ENCODE peak calls at places on chromosomes 3 and 15, in ten cellular contexts. A, J, N, V, X, Q, W, K, E and M are unnamed samples.

GRCh38 chr3:119974666-119975065 is 119.6 kb downstream of the GSK3B start:
- DNase-seq in N (no peak), J (no peak), X (no peak), K (no peak), A (no peak), Q (no peak), W (no peak), E (no peak), V (no peak), M (no peak)

GRCh38 chr3:186283096-186283495 is 78.9 kb downstream of the DGKG start:
- DNase-seq in A (no peak), Q (peak; percentile 39), X (no peak), E (no peak), K (no peak), V (no peak), W (no peak), J (peak; percentile 48), N (no peak), M (no peak)

GRCh38 chr3:181966387-181966786 is 254.7 kb downstream of the SOX2 start:
- DNase-seq in K (no peak), J (no peak), A (no peak), Q (no peak), X (no peak), N (no peak), V (no peak), W (no peak), E (no peak), M (no peak)

GRCh38 chr15:101662203-101662602 is 10.0 kb upstream of the TM2D3 start:
- DNase-seq in K (no peak), N (no peak), V (no peak), E (no peak), W (no peak), X (no peak), Q (no peak), A (no peak), J (no peak), M (no peak)

GRCh38 chr3:193962986-193963683 is 172.8 kb upstream of the HES1 start:
- DNase-seq in K (no peak), X (no peak), N (no peak), V (no peak), A (no peak), E (no peak), W (no peak), J (peak; percentile 37), Q (no peak), M (no peak)

GRCh38 chr3:189275852-189276251 is 104.1 kb downstream of the TPRG1 start:
- DNase-seq in N (no peak), Q (no peak), A (no peak), E (no peak), J (no peak), X (no peak), V (no peak), W (no peak), K (no peak), M (no peak)

GRCh38 chr3:128998532-128998931 is 2.6 kb upstream of the EFCC1 start:
- DNase-seq in W (no peak), K (no peak), V (no peak), N (no peak), E (no peak), X (no peak), A (no peak), Q (no peak), J (no peak), M (no peak)

GRCh38 chr3:58261954-58262666 is 24.5 kb downstream of the ABHD6 start:
- DNase-seq in X (no peak), W (no peak), V (no peak), Q (no peak), E (no peak), K (no peak), A (no peak), J (no peak), N (no peak), M (no peak)

GRCh38 chr15:48424076-48424475 is 92.8 kb downstream of the DUT start:
- DNase-seq in W (no peak), A (no peak), N (no peak), E (peak; percentile 6), K (no peak), J (peak; percentile 82), X (no peak), Q (no peak), V (no peak), M (no peak)